ENCODE peak calls at places on chromosome 13, in six cellular contexts. F is aorta, T is AG04449, K is astrocyte of the cerebellum, D is AG04450, C is psoas muscle. Z is an unnamed sample.

GRCh38 chr13:110298566-110299321 is 8.2 kb downstream of the COL4A1 start:
- DNase-seq in F (peak), T (no peak), K (no peak), D (no peak), C (no peak), Z (no peak)

GRCh38 chr13:75437582-75438318 is 44.2 kb downstream of the TBC1D4 start:
- DNase-seq in F (no peak), T (no peak), K (no peak), D (no peak), C (no peak), Z (peak)

GRCh38 chr13:33092422-33092987 is 76.3 kb downstream of the KL start:
- DNase-seq in F (no peak), T (no peak), K (no peak), D (no peak), C (no peak), Z (peak)

GRCh38 chr13:64877176-64877575 is 2353.0 kb downstream of the PCDH9 start:
- DNase-seq in F (peak), T (no peak), K (no peak), D (no peak), C (no peak), Z (no peak)

GRCh38 chr13:29922281-29922821 is 71.9 kb upstream of the UBL3 start:
- DNase-seq in F (no peak), T (no peak), K (no peak), D (no peak), C (no peak), Z (no peak)

GRCh38 chr13:44172411-44172810 is 201.2 kb upstream of the SERP2 start:
- DNase-seq in F (no peak), T (no peak), K (no peak), D (no peak), C (no peak), Z (no peak)

GRCh38 chr13:99307247-99307646 is at the start of gene GPR183:
- DNase-seq in F (no peak), T (no peak), K (no peak), D (no peak), C (no peak), Z (no peak)

GRCh38 chr13:57627663-57628062 is 3.9 kb upstream of the PCDH17 start:
- DNase-seq in F (no peak), T (no peak), K (no peak), D (no peak), C (no peak), Z (no peak)

GRCh38 chr13:100517135-100517534 is 71.5 kb downstream of the GGACT start:
- DNase-seq in F (no peak), T (no peak), K (no peak), D (no peak), C (no peak), Z (no peak)

GRCh38 chr13:49840266-49840665 is 47.8 kb upstream of the KPNA3 start:
- DNase-seq in F (no peak), T (no peak), K (no peak), D (no peak), C (no peak), Z (no peak)

GRCh38 chr13:93767231-93767916 is 540.8 kb downstream of the GPC6 start:
- DNase-seq in F (no peak), T (no peak), K (no peak), D (no peak), C (no peak), Z (no peak)

GRCh38 chr13:93767917-93768422 is 541.4 kb downstream of the GPC6 start:
- DNase-seq in F (no peak), T (no peak), K (no peak), D (no peak), C (no peak), Z (no peak)

GRCh38 chr13:93765056-93765455 is 538.4 kb downstream of the GPC6 start:
- DNase-seq in F (no peak), T (no peak), K (no peak), D (no peak), C (no peak), Z (no peak)

GRCh38 chr13:93766719-93767118 is 540.1 kb downstream of the GPC6 start:
- DNase-seq in F (no peak), T (no peak), K (no peak), D (no peak), C (no peak), Z (no peak)

GRCh38 chr13:93765811-93766210 is 539.2 kb downstream of the GPC6 start:
- DNase-seq in F (no peak), T (no peak), K (no peak), D (no peak), C (no peak), Z (no peak)
- H3K4me3 ChIP-seq in F (no peak), T (no peak), K (no peak), D (no peak), C (no peak), Z (no peak)

GRCh38 chr13:36430247-36431203 is 1.8 kb upstream of the CCNA1 start:
- DNase-seq in F (peak), T (no peak), K (no peak), D (no peak), C (no peak), Z (no peak)

GRCh38 chr13:36428083-36428482 is 4.2 kb upstream of the CCNA1 start:
- DNase-seq in F (no peak), T (no peak), K (no peak), D (no peak), C (no peak), Z (no peak)

GRCh38 chr13:36432106-36432544 is at the start of gene CCNA1:
- DNase-seq in F (peak), T (no peak), K (no peak), D (no peak), C (peak), Z (peak)

GRCh38 chr13:36436811-36437210 is 4.5 kb downstream of the CCNA1 start:
- DNase-seq in F (no peak), T (no peak), K (no peak), D (no peak), C (no peak), Z (no peak)

DNA sequence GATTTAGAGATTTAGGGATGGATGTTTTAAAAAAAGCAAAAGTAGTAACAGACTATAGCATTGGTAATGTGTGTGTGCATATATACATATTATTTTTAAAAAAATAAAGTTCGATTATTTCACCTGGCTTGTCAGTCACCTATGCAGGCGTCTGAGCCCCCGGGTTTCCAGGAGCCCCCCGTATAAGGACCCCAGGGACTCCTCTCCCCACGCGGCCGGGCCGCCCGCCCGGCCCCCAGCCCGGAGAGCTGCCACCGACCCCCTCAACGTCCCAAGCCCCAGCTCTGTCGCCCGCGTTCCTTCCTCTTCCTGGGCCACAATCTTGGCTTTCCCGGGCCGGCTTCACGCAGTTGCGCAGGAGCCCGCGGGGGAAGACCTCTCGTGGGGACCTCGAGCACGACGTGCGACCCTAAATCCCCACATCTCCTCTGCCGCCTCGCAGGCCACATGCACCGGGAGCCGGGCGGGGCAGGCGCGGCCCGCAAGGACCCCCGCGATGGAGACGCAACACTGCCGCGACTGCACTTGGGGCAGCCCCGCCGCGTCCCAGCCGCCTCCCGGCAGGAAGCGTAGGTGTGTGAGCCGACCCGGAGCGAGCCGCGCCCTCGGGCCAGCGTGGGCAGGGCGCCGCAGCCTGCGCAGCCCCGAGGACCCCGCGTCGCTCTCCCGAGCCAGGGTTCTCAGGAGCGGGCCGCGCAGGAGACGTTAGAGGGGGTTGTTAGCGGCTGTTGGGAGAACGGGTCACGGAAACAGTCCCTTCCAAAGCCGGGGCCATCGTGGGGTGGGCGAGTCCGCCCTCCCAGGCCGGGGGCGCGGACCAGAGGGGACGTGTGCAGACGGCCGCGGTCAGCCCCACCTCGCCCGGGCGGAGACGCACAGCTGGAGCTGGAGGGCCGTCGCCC is 840 bp upstream of the CCNA1 start:
- DNase-seq in F (peak), T (no peak), K (no peak), D (no peak), C (no peak), Z (peak)
- H3K4me3 ChIP-seq in F (peak), T (peak), K (peak), D (peak), C (peak), Z (peak)

GRCh38 chr13:51843529-51843928 is 1.4 kb downstream of the TMEM272 start:
- DNase-seq in F (no peak), T (no peak), K (no peak), D (no peak), C (no peak), Z (no peak)
- H3K4me3 ChIP-seq in F (no peak), T (no peak), K (no peak), D (no peak), C (no peak), Z (no peak)

GRCh38 chr13:25778808-25779207 is 273.0 kb downstream of the SHISA2 start:
- DNase-seq in F (no peak), T (no peak), K (no peak), D (no peak), C (no peak), Z (no peak)

GRCh38 chr13:25778302-25778701 is 273.5 kb downstream of the SHISA2 start:
- DNase-seq in F (no peak), T (no peak), K (no peak), D (no peak), C (no peak), Z (no peak)

GRCh38 chr13:25775986-25776385 is 275.8 kb downstream of the SHISA2 start:
- DNase-seq in F (no peak), T (no peak), K (no peak), D (no peak), C (no peak), Z (no peak)

GRCh38 chr13:25776722-25777121 is 275.1 kb downstream of the SHISA2 start:
- DNase-seq in F (no peak), T (no peak), K (no peak), D (no peak), C (no peak), Z (no peak)

GRCh38 chr13:25777509-25777908 is 274.3 kb downstream of the SHISA2 start:
- DNase-seq in F (no peak), T (no peak), K (no peak), D (no peak), C (no peak), Z (no peak)
- H3K4me3 ChIP-seq in F (no peak), T (no peak), K (no peak), D (no peak), C (no peak), Z (no peak)

GRCh38 chr13:102974574-102975195 is 91.5 kb downstream of the SLC10A2 start:
- DNase-seq in F (no peak), T (no peak), K (no peak), D (no peak), C (no peak), Z (no peak)

GRCh38 chr13:102977471-102977870 is 88.7 kb downstream of the SLC10A2 start:
- DNase-seq in F (no peak), T (no peak), K (no peak), D (no peak), C (no peak), Z (peak)

GRCh38 chr13:102983496-102983895 is 82.7 kb downstream of the SLC10A2 start:
- DNase-seq in F (no peak), T (no peak), K (no peak), D (no peak), C (no peak), Z (no peak)

GRCh38 chr13:102972191-102972590 is 94.0 kb downstream of the SLC10A2 start:
- DNase-seq in F (no peak), T (no peak), K (no peak), D (no peak), C (no peak), Z (no peak)

GRCh38 chr13:102978168-102978567 is 88.0 kb downstream of the SLC10A2 start:
- DNase-seq in F (no peak), T (no peak), K (no peak), D (no peak), C (no peak), Z (no peak)
- H3K4me3 ChIP-seq in F (no peak), T (no peak), K (no peak), D (no peak), C (peak), Z (no peak)

DNA sequence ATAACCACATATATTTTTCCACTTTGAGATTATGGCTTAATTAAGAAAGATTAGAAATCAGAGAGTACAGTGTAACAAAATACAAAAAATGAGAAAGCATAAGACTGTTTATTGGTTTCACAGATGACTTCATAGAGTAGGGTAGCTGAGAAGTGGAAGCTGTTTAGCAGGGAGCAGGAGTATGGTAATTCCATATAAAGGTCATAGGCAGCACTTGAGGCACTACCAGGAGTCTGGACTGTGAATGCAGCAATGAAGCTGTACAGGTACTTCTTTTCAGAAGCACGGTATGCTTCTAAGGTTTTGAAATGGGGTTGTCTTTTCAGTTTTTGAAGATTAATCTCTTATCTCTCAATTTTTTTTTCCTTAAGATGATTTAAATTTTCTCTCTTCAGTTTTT is 69.2 kb downstream of the MICU2 start:
- DNase-seq in F (no peak), T (no peak), K (no peak), D (no peak), C (no peak), Z (no peak)
- H3K4me3 ChIP-seq in F (no peak), T (no peak), K (no peak), D (no peak), C (no peak), Z (no peak)